ENCODE peak calls at places on chromosomes 3 and 15, in eight cellular contexts. N is stomach, V is GM23248, P is epithelial cell of prostate, M is cardiac muscle cell, X is SJSA1, K is psoas muscle, G is uterus. D is an unnamed sample.

GRCh38 chr3:24339266-24339825 is 155.3 kb downstream of the THRB start:
- DNase-seq in G (no peak), V (peak), K (no peak), P (no peak), M (no peak), N (no peak), X (no peak), D (no peak)

GRCh38 chr15:71049706-71050422 is 65.4 kb upstream of the THSD4 start:
- DNase-seq in X (no peak), P (no peak), M (peak), G (no peak), V (peak), N (no peak), K (no peak), D (no peak)

GRCh38 chr3:157754415-157754814 is 251.2 kb upstream of the VEPH1 start:
- DNase-seq in N (no peak), P (no peak), K (no peak), X (no peak), M (no peak), V (peak), G (no peak), D (no peak)

GRCh38 chr3:133592843-133593242 is 19.4 kb downstream of the CDV3 start:
- DNase-seq in G (no peak), V (peak), P (no peak), N (no peak), K (no peak), X (no peak), M (no peak), D (no peak)

GRCh38 chr3:99562138-99562537 is 76.3 kb upstream of the COL8A1 start:
- DNase-seq in X (peak), N (no peak), M (peak), G (no peak), P (no peak), K (no peak), V (peak), D (no peak)

GRCh38 chr3:186220886-186221285 is 112.0 kb upstream of the ETV5 start:
- DNase-seq in M (no peak), K (peak), V (peak), G (no peak), X (no peak), N (no peak), P (no peak), D (peak)

GRCh38 chr3:30440147-30440604 is 166.2 kb upstream of the TGFBR2 start:
- DNase-seq in K (no peak), N (peak), X (peak), P (no peak), V (peak), G (no peak), M (peak), D (no peak)

GRCh38 chr15:100873029-100873677 is 6.5 kb upstream of the ALDH1A3 start:
- DNase-seq in G (peak), N (peak), K (no peak), M (peak), V (peak), P (peak), X (peak), D (peak)

GRCh38 chr3:114213669-114214541 is 23.5 kb downstream of the ZNF80 start:
- DNase-seq in V (peak), K (no peak), P (peak), G (no peak), X (peak), N (no peak), M (peak), D (no peak)

GRCh38 chr3:82132210-82133069 is 371.0 kb upstream of the GBE1 start:
- DNase-seq in V (no peak), G (no peak), P (no peak), M (no peak), N (no peak), K (no peak), X (no peak), D (no peak)

GRCh38 chr3:184379375-184380209 is at the start of gene CHRD:
- DNase-seq in X (no peak), P (no peak), K (peak), V (no peak), M (no peak), G (peak), N (no peak), D (no peak)

GRCh38 chr15:78207641-78208340 is 26.6 kb downstream of the ACSBG1 start:
- DNase-seq in P (no peak), N (peak), V (no peak), K (no peak), G (no peak), M (no peak), X (no peak), D (no peak)
- H3K27ac ChIP-seq in P (no peak), N (no peak), V (no peak), K (no peak), G (no peak), M (no peak), X (no peak), D (peak)

GRCh38 chr3:50572801-50573371 is 3.6 kb downstream of the HEMK1 start:
- DNase-seq in X (no peak), V (no peak), G (no peak), K (no peak), N (no peak), P (no peak), M (no peak), D (no peak)
- H3K27ac ChIP-seq in X (no peak), V (no peak), G (no peak), K (peak), N (no peak), P (no peak), M (no peak), D (no peak)

GRCh38 chr3:10248184-10248983 is at the start of gene TATDN2:
- DNase-seq in G (peak), X (peak), N (peak), V (peak), K (peak), M (peak), P (peak), D (peak)

GRCh38 chr3:10248984-10249748 is 907 bp downstream of the TATDN2 start:
- DNase-seq in G (no peak), V (peak), K (peak), M (no peak), N (no peak), P (no peak), X (no peak), D (peak)

GRCh38 chr3:10245313-10245712 is 2.9 kb upstream of the TATDN2 start:
- DNase-seq in V (no peak), M (no peak), N (no peak), P (no peak), X (no peak), G (no peak), K (no peak), D (no peak)

GRCh38 chr3:10249833-10250232 is 1.6 kb downstream of the TATDN2 start:
- DNase-seq in G (no peak), N (no peak), P (no peak), V (peak), K (no peak), X (peak), M (no peak), D (no peak)

GRCh38 chr3:10247679-10248183 is 528 bp upstream of the TATDN2 start:
- DNase-seq in X (no peak), K (no peak), G (peak), N (no peak), V (no peak), P (no peak), M (no peak), D (no peak)
- H3K27ac ChIP-seq in X (peak), K (peak), G (peak), N (peak), V (peak), P (peak), M (no peak), D (no peak)

DNA sequence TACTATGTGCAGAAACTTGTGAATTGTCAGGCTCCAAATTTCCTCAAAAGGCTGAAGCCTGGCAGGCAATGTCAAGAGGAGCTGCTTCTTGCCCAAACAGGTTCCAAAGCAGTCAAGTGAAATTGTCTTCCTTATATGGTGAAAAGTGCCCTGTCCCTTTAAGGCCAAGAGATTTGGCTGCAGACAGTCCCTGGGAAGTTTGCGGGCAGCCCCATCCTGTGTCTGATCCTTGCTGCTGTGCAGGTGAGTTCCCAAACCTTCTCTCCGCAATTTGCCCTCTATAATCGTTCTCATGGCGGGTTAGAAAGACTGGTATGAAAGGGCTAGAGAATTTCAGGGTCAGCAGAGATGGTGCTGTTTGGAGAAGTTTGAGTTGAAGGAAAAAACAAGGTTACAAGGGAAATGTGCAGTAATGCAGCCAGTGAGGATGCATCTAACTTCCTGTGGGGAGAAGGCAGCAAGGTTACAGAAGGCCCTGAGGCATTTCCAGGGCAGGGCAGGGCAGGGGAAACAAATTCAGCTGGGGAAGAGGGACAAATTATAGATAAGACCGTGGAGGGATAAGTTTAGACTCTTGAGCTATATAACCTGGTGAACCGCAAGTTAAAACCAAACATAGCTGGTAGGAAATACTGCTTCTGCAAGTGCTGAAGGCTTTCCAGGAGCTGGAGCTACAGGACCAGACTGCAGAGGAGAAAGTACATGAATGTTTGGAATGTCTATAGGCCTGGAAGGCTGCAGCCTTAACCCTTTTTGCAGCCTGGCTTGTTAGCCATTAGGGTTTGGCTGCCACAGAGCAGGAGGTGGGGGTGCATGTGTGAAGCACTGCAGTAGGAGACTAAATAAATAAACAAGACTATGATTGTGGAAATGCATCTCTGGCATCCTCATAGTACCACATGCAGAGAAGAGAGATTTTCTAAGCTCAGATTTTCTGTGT is 256.2 kb upstream of the IL12A start:
- DNase-seq in P (no peak), K (no peak), N (no peak), X (peak), V (peak), G (no peak), M (peak), D (no peak)
- H3K27ac ChIP-seq in P (peak), K (no peak), N (no peak), X (peak), V (peak), G (no peak), M (peak), D (no peak)

GRCh38 chr3:195297446-195297845 is 26.5 kb upstream of the XXYLT1 start:
- DNase-seq in N (no peak), K (no peak), P (no peak), V (no peak), X (no peak), G (no peak), M (no peak), D (no peak)
- H3K27ac ChIP-seq in N (no peak), K (no peak), P (no peak), V (no peak), X (no peak), G (no peak), M (no peak), D (no peak)

GRCh38 chr15:41556657-41557056 is 2.4 kb upstream of the TYRO3 start:
- DNase-seq in G (no peak), V (no peak), P (no peak), X (no peak), K (no peak), M (no peak), N (no peak), D (no peak)
- H3K27ac ChIP-seq in G (no peak), V (no peak), P (no peak), X (no peak), K (no peak), M (no peak), N (no peak), D (no peak)